ENCODE peak calls at places on chromosomes 6 and 20, in nine cellular contexts. One of them, this sample, is unnamed.
A peak's percentile ranks its signal among the peaks of the same experiment; 100 is the strongest.

GRCh38 chr20:15613530-15613929 is 959.7 kb downstream of the KIF16B start:
- DNase-seq in mucosa of gallbladder: peak; percentile 63
- DNase-seq in NCI-H748 treated with DMSO at 0.1 percent for 48 hours: no peak
- DNase-seq in fibroblast of the aortic adventitia: no peak
- DNase-seq in effector memory CD4-positive, alpha-beta T cell: no peak
- DNase-seq in H54: no peak
- DNase-seq in activated naive CD8-positive, alpha-beta T cell treated with anti-CD3 and anti-CD28 coated beads, Interleukin-2, amount 50 U/mL, for 24 hours: no peak
- DNase-seq in MG63: no peak
- DNase-seq in stimulated activated CD8-positive, alpha-beta memory T cell treated with anti-CD3 and anti-CD28 coated beads, Interleukin-15, amount 100 ng/mL, for 4 hours: no peak
- DNase-seq in this sample: no peak

GRCh38 chr20:60637801-60638200 is 614.3 kb upstream of the CDH4 start:
- DNase-seq in mucosa of gallbladder: no peak
- DNase-seq in NCI-H748 treated with DMSO at 0.1 percent for 48 hours: no peak
- DNase-seq in fibroblast of the aortic adventitia: no peak
- DNase-seq in effector memory CD4-positive, alpha-beta T cell: no peak
- DNase-seq in H54: no peak
- DNase-seq in activated naive CD8-positive, alpha-beta T cell treated with anti-CD3 and anti-CD28 coated beads, Interleukin-2, amount 50 U/mL, for 24 hours: no peak
- DNase-seq in MG63: no peak
- DNase-seq in stimulated activated CD8-positive, alpha-beta memory T cell treated with anti-CD3 and anti-CD28 coated beads, Interleukin-15, amount 100 ng/mL, for 4 hours: no peak
- DNase-seq in this sample: no peak

GRCh38 chr6:35087361-35088280 is 53.5 kb downstream of the TCP11 start:
- DNase-seq in mucosa of gallbladder: no peak
- DNase-seq in NCI-H748 treated with DMSO at 0.1 percent for 48 hours: no peak
- DNase-seq in fibroblast of the aortic adventitia: no peak
- DNase-seq in effector memory CD4-positive, alpha-beta T cell: no peak
- DNase-seq in H54: no peak
- DNase-seq in activated naive CD8-positive, alpha-beta T cell treated with anti-CD3 and anti-CD28 coated beads, Interleukin-2, amount 50 U/mL, for 24 hours: no peak
- DNase-seq in MG63: no peak
- DNase-seq in stimulated activated CD8-positive, alpha-beta memory T cell treated with anti-CD3 and anti-CD28 coated beads, Interleukin-15, amount 100 ng/mL, for 4 hours: no peak
- DNase-seq in this sample: peak; percentile 7

GRCh38 chr6:6686748-6687601 is 98.5 kb downstream of the LY86 start:
- DNase-seq in mucosa of gallbladder: peak; percentile 96
- DNase-seq in NCI-H748 treated with DMSO at 0.1 percent for 48 hours: peak; percentile 98
- DNase-seq in fibroblast of the aortic adventitia: peak; percentile 29
- DNase-seq in effector memory CD4-positive, alpha-beta T cell: no peak
- DNase-seq in H54: peak; percentile 93
- DNase-seq in activated naive CD8-positive, alpha-beta T cell treated with anti-CD3 and anti-CD28 coated beads, Interleukin-2, amount 50 U/mL, for 24 hours: no peak
- DNase-seq in MG63: peak; percentile 88
- DNase-seq in stimulated activated CD8-positive, alpha-beta memory T cell treated with anti-CD3 and anti-CD28 coated beads, Interleukin-15, amount 100 ng/mL, for 4 hours: no peak
- DNase-seq in this sample: peak; percentile 99

GRCh38 chr20:62818592-62819493 is 2.0 kb downstream of the COL9A3 start:
- DNase-seq in mucosa of gallbladder: no peak
- DNase-seq in NCI-H748 treated with DMSO at 0.1 percent for 48 hours: no peak
- DNase-seq in fibroblast of the aortic adventitia: peak; percentile 53
- DNase-seq in effector memory CD4-positive, alpha-beta T cell: no peak
- DNase-seq in H54: peak; percentile 98
- DNase-seq in activated naive CD8-positive, alpha-beta T cell treated with anti-CD3 and anti-CD28 coated beads, Interleukin-2, amount 50 U/mL, for 24 hours: no peak
- DNase-seq in MG63: peak; percentile 64
- DNase-seq in stimulated activated CD8-positive, alpha-beta memory T cell treated with anti-CD3 and anti-CD28 coated beads, Interleukin-15, amount 100 ng/mL, for 4 hours: no peak
- DNase-seq in this sample: no peak

GRCh38 chr6:109349419-109349987 is 32.8 kb downstream of the CD164 start:
- DNase-seq in mucosa of gallbladder: peak; percentile 78
- DNase-seq in NCI-H748 treated with DMSO at 0.1 percent for 48 hours: peak; percentile 12
- DNase-seq in fibroblast of the aortic adventitia: peak; percentile 91
- DNase-seq in effector memory CD4-positive, alpha-beta T cell: no peak
- DNase-seq in H54: no peak
- DNase-seq in activated naive CD8-positive, alpha-beta T cell treated with anti-CD3 and anti-CD28 coated beads, Interleukin-2, amount 50 U/mL, for 24 hours: no peak
- DNase-seq in MG63: peak; percentile 10
- DNase-seq in stimulated activated CD8-positive, alpha-beta memory T cell treated with anti-CD3 and anti-CD28 coated beads, Interleukin-15, amount 100 ng/mL, for 4 hours: no peak
- DNase-seq in this sample: no peak

GRCh38 chr20:31573555-31574295 is 31.4 kb upstream of the ID1 start:
- DNase-seq in mucosa of gallbladder: no peak
- DNase-seq in NCI-H748 treated with DMSO at 0.1 percent for 48 hours: peak; percentile 85
- DNase-seq in fibroblast of the aortic adventitia: peak; percentile 18
- DNase-seq in effector memory CD4-positive, alpha-beta T cell: no peak
- DNase-seq in H54: no peak
- DNase-seq in activated naive CD8-positive, alpha-beta T cell treated with anti-CD3 and anti-CD28 coated beads, Interleukin-2, amount 50 U/mL, for 24 hours: no peak
- DNase-seq in MG63: no peak
- DNase-seq in stimulated activated CD8-positive, alpha-beta memory T cell treated with anti-CD3 and anti-CD28 coated beads, Interleukin-15, amount 100 ng/mL, for 4 hours: no peak
- DNase-seq in this sample: no peak

GRCh38 chr20:39328347-39328746 is 366.2 kb downstream of the DHX35 start:
- DNase-seq in mucosa of gallbladder: no peak
- DNase-seq in NCI-H748 treated with DMSO at 0.1 percent for 48 hours: no peak
- DNase-seq in fibroblast of the aortic adventitia: no peak
- DNase-seq in effector memory CD4-positive, alpha-beta T cell: no peak
- DNase-seq in H54: no peak
- DNase-seq in activated naive CD8-positive, alpha-beta T cell treated with anti-CD3 and anti-CD28 coated beads, Interleukin-2, amount 50 U/mL, for 24 hours: no peak
- DNase-seq in MG63: no peak
- DNase-seq in stimulated activated CD8-positive, alpha-beta memory T cell treated with anti-CD3 and anti-CD28 coated beads, Interleukin-15, amount 100 ng/mL, for 4 hours: no peak
- DNase-seq in this sample: no peak

GRCh38 chr20:49140834-49141233 is 47.3 kb downstream of the STAU1 start:
- DNase-seq in mucosa of gallbladder: no peak
- DNase-seq in NCI-H748 treated with DMSO at 0.1 percent for 48 hours: no peak
- DNase-seq in fibroblast of the aortic adventitia: peak; percentile 20
- DNase-seq in effector memory CD4-positive, alpha-beta T cell: no peak
- DNase-seq in H54: no peak
- DNase-seq in activated naive CD8-positive, alpha-beta T cell treated with anti-CD3 and anti-CD28 coated beads, Interleukin-2, amount 50 U/mL, for 24 hours: no peak
- DNase-seq in MG63: no peak
- DNase-seq in stimulated activated CD8-positive, alpha-beta memory T cell treated with anti-CD3 and anti-CD28 coated beads, Interleukin-15, amount 100 ng/mL, for 4 hours: no peak
- DNase-seq in this sample: no peak

GRCh38 chr20:10412591-10413408 is 21.2 kb downstream of the MKKS start:
- DNase-seq in mucosa of gallbladder: no peak
- DNase-seq in NCI-H748 treated with DMSO at 0.1 percent for 48 hours: peak; percentile 12
- DNase-seq in fibroblast of the aortic adventitia: peak; percentile 21
- DNase-seq in effector memory CD4-positive, alpha-beta T cell: no peak
- DNase-seq in H54: no peak
- DNase-seq in activated naive CD8-positive, alpha-beta T cell treated with anti-CD3 and anti-CD28 coated beads, Interleukin-2, amount 50 U/mL, for 24 hours: no peak
- DNase-seq in MG63: no peak
- DNase-seq in stimulated activated CD8-positive, alpha-beta memory T cell treated with anti-CD3 and anti-CD28 coated beads, Interleukin-15, amount 100 ng/mL, for 4 hours: no peak
- DNase-seq in this sample: no peak

GRCh38 chr20:45104786-45105185 is 3.9 kb upstream of the KCNS1 start:
- DNase-seq in mucosa of gallbladder: no peak
- DNase-seq in NCI-H748 treated with DMSO at 0.1 percent for 48 hours: no peak
- DNase-seq in fibroblast of the aortic adventitia: peak; percentile 73
- DNase-seq in effector memory CD4-positive, alpha-beta T cell: no peak
- DNase-seq in H54: peak; percentile 91
- DNase-seq in activated naive CD8-positive, alpha-beta T cell treated with anti-CD3 and anti-CD28 coated beads, Interleukin-2, amount 50 U/mL, for 24 hours: no peak
- DNase-seq in MG63: peak; percentile 89
- DNase-seq in stimulated activated CD8-positive, alpha-beta memory T cell treated with anti-CD3 and anti-CD28 coated beads, Interleukin-15, amount 100 ng/mL, for 4 hours: no peak
- DNase-seq in this sample: no peak

GRCh38 chr6:107667790-107668189 is 156.3 kb downstream of the SCML4 start:
- DNase-seq in mucosa of gallbladder: no peak
- DNase-seq in NCI-H748 treated with DMSO at 0.1 percent for 48 hours: peak; percentile 72
- DNase-seq in fibroblast of the aortic adventitia: no peak
- DNase-seq in effector memory CD4-positive, alpha-beta T cell: no peak
- DNase-seq in H54: no peak
- DNase-seq in activated naive CD8-positive, alpha-beta T cell treated with anti-CD3 and anti-CD28 coated beads, Interleukin-2, amount 50 U/mL, for 24 hours: no peak
- DNase-seq in MG63: no peak
- DNase-seq in stimulated activated CD8-positive, alpha-beta memory T cell treated with anti-CD3 and anti-CD28 coated beads, Interleukin-15, amount 100 ng/mL, for 4 hours: no peak
- DNase-seq in this sample: no peak

GRCh38 chr6:111564482-111564945 is 41.2 kb downstream of the TRAF3IP2 start:
- DNase-seq in mucosa of gallbladder: no peak
- DNase-seq in NCI-H748 treated with DMSO at 0.1 percent for 48 hours: no peak
- DNase-seq in fibroblast of the aortic adventitia: peak; percentile 43
- DNase-seq in effector memory CD4-positive, alpha-beta T cell: no peak
- DNase-seq in H54: peak; percentile 8
- DNase-seq in activated naive CD8-positive, alpha-beta T cell treated with anti-CD3 and anti-CD28 coated beads, Interleukin-2, amount 50 U/mL, for 24 hours: no peak
- DNase-seq in MG63: peak; percentile 91
- DNase-seq in stimulated activated CD8-positive, alpha-beta memory T cell treated with anti-CD3 and anti-CD28 coated beads, Interleukin-15, amount 100 ng/mL, for 4 hours: no peak
- DNase-seq in this sample: peak; percentile 80

GRCh38 chr6:156630613-156631302 is 146.4 kb upstream of the ARID1B start:
- DNase-seq in mucosa of gallbladder: no peak
- DNase-seq in NCI-H748 treated with DMSO at 0.1 percent for 48 hours: no peak
- DNase-seq in fibroblast of the aortic adventitia: no peak
- DNase-seq in effector memory CD4-positive, alpha-beta T cell: no peak
- DNase-seq in H54: no peak
- DNase-seq in activated naive CD8-positive, alpha-beta T cell treated with anti-CD3 and anti-CD28 coated beads, Interleukin-2, amount 50 U/mL, for 24 hours: no peak
- DNase-seq in MG63: no peak
- DNase-seq in stimulated activated CD8-positive, alpha-beta memory T cell treated with anti-CD3 and anti-CD28 coated beads, Interleukin-15, amount 100 ng/mL, for 4 hours: no peak
- DNase-seq in this sample: no peak

GRCh38 chr6:51260003-51260402 is 441.3 kb downstream of the TFAP2B start:
- DNase-seq in mucosa of gallbladder: no peak
- DNase-seq in NCI-H748 treated with DMSO at 0.1 percent for 48 hours: no peak
- DNase-seq in fibroblast of the aortic adventitia: no peak
- DNase-seq in effector memory CD4-positive, alpha-beta T cell: no peak
- DNase-seq in H54: no peak
- DNase-seq in activated naive CD8-positive, alpha-beta T cell treated with anti-CD3 and anti-CD28 coated beads, Interleukin-2, amount 50 U/mL, for 24 hours: no peak
- DNase-seq in MG63: no peak
- DNase-seq in stimulated activated CD8-positive, alpha-beta memory T cell treated with anti-CD3 and anti-CD28 coated beads, Interleukin-15, amount 100 ng/mL, for 4 hours: no peak
- DNase-seq in this sample: no peak

GRCh38 chr20:50885781-50886180 is 45.5 kb downstream of the ADNP start:
- DNase-seq in mucosa of gallbladder: no peak
- DNase-seq in NCI-H748 treated with DMSO at 0.1 percent for 48 hours: no peak
- DNase-seq in fibroblast of the aortic adventitia: no peak
- DNase-seq in effector memory CD4-positive, alpha-beta T cell: no peak
- DNase-seq in H54: no peak
- DNase-seq in activated naive CD8-positive, alpha-beta T cell treated with anti-CD3 and anti-CD28 coated beads, Interleukin-2, amount 50 U/mL, for 24 hours: no peak
- DNase-seq in MG63: no peak
- DNase-seq in stimulated activated CD8-positive, alpha-beta memory T cell treated with anti-CD3 and anti-CD28 coated beads, Interleukin-15, amount 100 ng/mL, for 4 hours: no peak
- DNase-seq in this sample: no peak

GRCh38 chr20:57061058-57061900 is 205.2 kb downstream of the BMP7 start:
- DNase-seq in mucosa of gallbladder: no peak
- DNase-seq in NCI-H748 treated with DMSO at 0.1 percent for 48 hours: no peak
- DNase-seq in fibroblast of the aortic adventitia: no peak
- DNase-seq in effector memory CD4-positive, alpha-beta T cell: no peak
- DNase-seq in H54: no peak
- DNase-seq in activated naive CD8-positive, alpha-beta T cell treated with anti-CD3 and anti-CD28 coated beads, Interleukin-2, amount 50 U/mL, for 24 hours: peak; percentile 3
- DNase-seq in MG63: peak; percentile 39
- DNase-seq in stimulated activated CD8-positive, alpha-beta memory T cell treated with anti-CD3 and anti-CD28 coated beads, Interleukin-15, amount 100 ng/mL, for 4 hours: no peak
- DNase-seq in this sample: peak; percentile 20

GRCh38 chr20:5612476-5613291 is 137.5 kb upstream of the SHLD1 start:
- DNase-seq in mucosa of gallbladder: no peak
- DNase-seq in NCI-H748 treated with DMSO at 0.1 percent for 48 hours: no peak
- DNase-seq in fibroblast of the aortic adventitia: peak; percentile 91
- DNase-seq in effector memory CD4-positive, alpha-beta T cell: no peak
- DNase-seq in H54: no peak
- DNase-seq in activated naive CD8-positive, alpha-beta T cell treated with anti-CD3 and anti-CD28 coated beads, Interleukin-2, amount 50 U/mL, for 24 hours: no peak
- DNase-seq in MG63: no peak
- DNase-seq in stimulated activated CD8-positive, alpha-beta memory T cell treated with anti-CD3 and anti-CD28 coated beads, Interleukin-15, amount 100 ng/mL, for 4 hours: no peak
- DNase-seq in this sample: no peak

GRCh38 chr6:12075067-12075563 is 63.0 kb downstream of the HIVEP1 start:
- DNase-seq in mucosa of gallbladder: no peak
- DNase-seq in NCI-H748 treated with DMSO at 0.1 percent for 48 hours: no peak
- DNase-seq in fibroblast of the aortic adventitia: peak; percentile 34
- DNase-seq in effector memory CD4-positive, alpha-beta T cell: no peak
- DNase-seq in H54: no peak
- DNase-seq in activated naive CD8-positive, alpha-beta T cell treated with anti-CD3 and anti-CD28 coated beads, Interleukin-2, amount 50 U/mL, for 24 hours: no peak
- DNase-seq in MG63: no peak
- DNase-seq in stimulated activated CD8-positive, alpha-beta memory T cell treated with anti-CD3 and anti-CD28 coated beads, Interleukin-15, amount 100 ng/mL, for 4 hours: no peak
- DNase-seq in this sample: no peak

GRCh38 chr20:4112490-4113420 is 97.4 kb upstream of the RNF24 start:
- DNase-seq in mucosa of gallbladder: peak; percentile 63
- DNase-seq in NCI-H748 treated with DMSO at 0.1 percent for 48 hours: no peak
- DNase-seq in fibroblast of the aortic adventitia: peak; percentile 76
- DNase-seq in effector memory CD4-positive, alpha-beta T cell: no peak
- DNase-seq in H54: no peak
- DNase-seq in activated naive CD8-positive, alpha-beta T cell treated with anti-CD3 and anti-CD28 coated beads, Interleukin-2, amount 50 U/mL, for 24 hours: no peak
- DNase-seq in MG63: peak; percentile 61
- DNase-seq in stimulated activated CD8-positive, alpha-beta memory T cell treated with anti-CD3 and anti-CD28 coated beads, Interleukin-15, amount 100 ng/mL, for 4 hours: no peak
- DNase-seq in this sample: no peak

GRCh38 chr20:8375898-8376297 is 243.8 kb downstream of the PLCB1 start:
- DNase-seq in mucosa of gallbladder: no peak
- DNase-seq in NCI-H748 treated with DMSO at 0.1 percent for 48 hours: no peak
- DNase-seq in fibroblast of the aortic adventitia: peak; percentile 7
- DNase-seq in effector memory CD4-positive, alpha-beta T cell: no peak
- DNase-seq in H54: no peak
- DNase-seq in activated naive CD8-positive, alpha-beta T cell treated with anti-CD3 and anti-CD28 coated beads, Interleukin-2, amount 50 U/mL, for 24 hours: no peak
- DNase-seq in MG63: peak; percentile 52
- DNase-seq in stimulated activated CD8-positive, alpha-beta memory T cell treated with anti-CD3 and anti-CD28 coated beads, Interleukin-15, amount 100 ng/mL, for 4 hours: no peak
- DNase-seq in this sample: no peak

GRCh38 chr6:46935687-46936086 is 13.9 kb upstream of the ADGRF5 start:
- DNase-seq in mucosa of gallbladder: no peak
- DNase-seq in NCI-H748 treated with DMSO at 0.1 percent for 48 hours: no peak
- DNase-seq in fibroblast of the aortic adventitia: no peak
- DNase-seq in effector memory CD4-positive, alpha-beta T cell: no peak
- DNase-seq in H54: no peak
- DNase-seq in activated naive CD8-positive, alpha-beta T cell treated with anti-CD3 and anti-CD28 coated beads, Interleukin-2, amount 50 U/mL, for 24 hours: no peak
- DNase-seq in MG63: no peak
- DNase-seq in stimulated activated CD8-positive, alpha-beta memory T cell treated with anti-CD3 and anti-CD28 coated beads, Interleukin-15, amount 100 ng/mL, for 4 hours: no peak
- DNase-seq in this sample: no peak

GRCh38 chr20:4563534-4563933 is 158.2 kb upstream of the PRND start:
- DNase-seq in mucosa of gallbladder: peak; percentile 17
- DNase-seq in NCI-H748 treated with DMSO at 0.1 percent for 48 hours: no peak
- DNase-seq in fibroblast of the aortic adventitia: peak; percentile 71
- DNase-seq in effector memory CD4-positive, alpha-beta T cell: no peak
- DNase-seq in H54: no peak
- DNase-seq in activated naive CD8-positive, alpha-beta T cell treated with anti-CD3 and anti-CD28 coated beads, Interleukin-2, amount 50 U/mL, for 24 hours: peak; percentile 10
- DNase-seq in MG63: peak; percentile 38
- DNase-seq in stimulated activated CD8-positive, alpha-beta memory T cell treated with anti-CD3 and anti-CD28 coated beads, Interleukin-15, amount 100 ng/mL, for 4 hours: no peak
- DNase-seq in this sample: no peak

GRCh38 chr20:24999568-24999967 is 7.0 kb upstream of the APMAP start:
- DNase-seq in mucosa of gallbladder: no peak
- DNase-seq in NCI-H748 treated with DMSO at 0.1 percent for 48 hours: no peak
- DNase-seq in fibroblast of the aortic adventitia: no peak
- DNase-seq in effector memory CD4-positive, alpha-beta T cell: no peak
- DNase-seq in H54: no peak
- DNase-seq in activated naive CD8-positive, alpha-beta T cell treated with anti-CD3 and anti-CD28 coated beads, Interleukin-2, amount 50 U/mL, for 24 hours: no peak
- DNase-seq in MG63: no peak
- DNase-seq in stimulated activated CD8-positive, alpha-beta memory T cell treated with anti-CD3 and anti-CD28 coated beads, Interleukin-15, amount 100 ng/mL, for 4 hours: no peak
- DNase-seq in this sample: no peak

GRCh38 chr6:10271982-10272381 is 142.9 kb downstream of the TFAP2A start:
- DNase-seq in mucosa of gallbladder: no peak
- DNase-seq in NCI-H748 treated with DMSO at 0.1 percent for 48 hours: peak; percentile 26
- DNase-seq in fibroblast of the aortic adventitia: no peak
- DNase-seq in effector memory CD4-positive, alpha-beta T cell: no peak
- DNase-seq in H54: no peak
- DNase-seq in activated naive CD8-positive, alpha-beta T cell treated with anti-CD3 and anti-CD28 coated beads, Interleukin-2, amount 50 U/mL, for 24 hours: no peak
- DNase-seq in MG63: no peak
- DNase-seq in stimulated activated CD8-positive, alpha-beta memory T cell treated with anti-CD3 and anti-CD28 coated beads, Interleukin-15, amount 100 ng/mL, for 4 hours: no peak
- DNase-seq in this sample: no peak

GRCh38 chr6:163392533-163392932 is 22.0 kb upstream of the QKI start:
- DNase-seq in mucosa of gallbladder: no peak
- DNase-seq in NCI-H748 treated with DMSO at 0.1 percent for 48 hours: no peak
- DNase-seq in fibroblast of the aortic adventitia: peak; percentile 80
- DNase-seq in effector memory CD4-positive, alpha-beta T cell: no peak
- DNase-seq in H54: no peak
- DNase-seq in activated naive CD8-positive, alpha-beta T cell treated with anti-CD3 and anti-CD28 coated beads, Interleukin-2, amount 50 U/mL, for 24 hours: no peak
- DNase-seq in MG63: peak; percentile 21
- DNase-seq in stimulated activated CD8-positive, alpha-beta memory T cell treated with anti-CD3 and anti-CD28 coated beads, Interleukin-15, amount 100 ng/mL, for 4 hours: no peak
- DNase-seq in this sample: no peak